ENCODE peak calls at places on chromosome 21, in four cellular contexts. P is GM23338, K is GM23248, T is mammary epithelial cell. I is an unnamed sample.

GRCh38 chr21:46188226-46189212 is 4.3 kb upstream of the SPATC1L start:
- DNase-seq in P (peak; percentile 28), K (peak; percentile 85), T (peak; percentile 50), I (peak; percentile 76)

GRCh38 chr21:16605588-16605987 is 875.8 kb downstream of the USP25 start:
- DNase-seq in K (no peak), T (no peak), P (peak; percentile 12), I (no peak)

GRCh38 chr21:25953659-25954058 is 216.9 kb downstream of the APP start:
- DNase-seq in K (no peak), T (no peak), P (no peak), I (no peak)

GRCh38 chr21:36773111-36773510 is 74.2 kb downstream of the SIM2 start:
- DNase-seq in K (peak; percentile 76), P (no peak), T (peak; percentile 84), I (peak; percentile 34)

GRCh38 chr21:45990741-45991605 is 9.4 kb downstream of the COL6A1 start:
- DNase-seq in T (no peak), K (no peak), P (no peak), I (no peak)

GRCh38 chr21:36135391-36136094 is 664 bp downstream of the CBR3 start:
- DNase-seq in T (peak; percentile 86), K (peak; percentile 89), P (peak; percentile 83), I (peak; percentile 66)

GRCh38 chr21:15096146-15096545 is 31.3 kb upstream of the NRIP1 start:
- DNase-seq in K (no peak), P (no peak), T (no peak), I (no peak)

GRCh38 chr21:35585155-35585554 is 475.2 kb downstream of the SETD4 start:
- DNase-seq in K (no peak), T (no peak), P (no peak), I (no peak)

GRCh38 chr21:25638634-25639166 is 358 bp upstream of the JAM2 start:
- DNase-seq in K (peak; percentile 43), T (no peak), P (no peak), I (no peak)

GRCh38 chr21:36818051-36818450 is 119.1 kb downstream of the SIM2 start:
- DNase-seq in T (no peak), P (no peak), K (no peak), I (no peak)

GRCh38 chr21:46108827-46109226 is 10.9 kb downstream of the COL6A2 start:
- DNase-seq in T (no peak), P (no peak), K (no peak), I (no peak)

GRCh38 chr21:14523234-14523633 is 22.9 kb downstream of the SAMSN1 start:
- DNase-seq in K (no peak), T (no peak), P (no peak), I (no peak)

GRCh38 chr21:21997390-21998333 is 999.5 kb downstream of the NCAM2 start:
- DNase-seq in K (no peak), P (peak; percentile 3), T (no peak), I (peak; percentile 39)

GRCh38 chr21:45860493-45861155 is 120.9 kb upstream of the COL6A1 start:
- DNase-seq in T (no peak), K (no peak), P (no peak), I (no peak)

GRCh38 chr21:17491716-17492414 is 21.0 kb upstream of the CXADR start:
- DNase-seq in K (peak; percentile 96), P (no peak), T (peak; percentile 93), I (peak; percentile 21)

GRCh38 chr21:46191257-46191685 is 7.0 kb upstream of the SPATC1L start:
- DNase-seq in P (no peak), K (peak; percentile 93), T (peak; percentile 47), I (peak; percentile 11)

GRCh38 chr21:46667735-46668380 is 32.4 kb downstream of the PRMT2 start:
- DNase-seq in T (peak; percentile 39), P (peak; percentile 69), K (peak; percentile 57), I (peak; percentile 41)

GRCh38 chr21:23968722-23969647 is 1638.3 kb downstream of the MRPL39 start:
- DNase-seq in P (peak; percentile 84), K (peak; percentile 0), T (no peak), I (peak; percentile 25)

GRCh38 chr21:30718239-30718909 is at the start of gene KRTAP21-3:
- DNase-seq in K (no peak), P (no peak), T (peak; percentile 92), I (peak; percentile 3)

GRCh38 chr21:35395728-35396127 is 346.6 kb upstream of the RUNX1 start:
- DNase-seq in P (no peak), K (peak; percentile 16), T (peak; percentile 81), I (no peak)

GRCh38 chr21:38221594-38221993 is 35.2 kb upstream of the KCNJ15 start:
- DNase-seq in K (peak; percentile 60), P (no peak), T (peak; percentile 67), I (no peak)

GRCh38 chr21:17191346-17191993 is 321.4 kb upstream of the CXADR start:
- DNase-seq in K (peak; percentile 8), T (peak; percentile 1), P (no peak), I (no peak)

GRCh38 chr21:18117116-18117515 is 127.5 kb upstream of the CHODL start:
- DNase-seq in T (no peak), P (no peak), K (no peak), I (no peak)

GRCh38 chr21:38985423-38986378 is 180.0 kb downstream of the ETS2 start:
- DNase-seq in K (peak; percentile 99), T (peak; percentile 93), P (no peak), I (peak; percentile 83)

GRCh38 chr21:35963920-35964451 is 96.3 kb downstream of the SETD4 start:
- DNase-seq in K (no peak), P (peak; percentile 66), T (no peak), I (no peak)

GRCh38 chr21:16033193-16033592 is 303.4 kb downstream of the USP25 start:
- DNase-seq in K (no peak), P (no peak), T (no peak), I (no peak)

GRCh38 chr21:14879458-14879857 is 185.3 kb downstream of the NRIP1 start:
- DNase-seq in K (no peak), T (no peak), P (no peak), I (no peak)

GRCh38 chr21:36499578-36500471 is 19.9 kb upstream of the CLDN14 start:
- DNase-seq in T (peak; percentile 25), P (no peak), K (peak; percentile 61), I (no peak)

GRCh38 chr21:22223385-22223784 is 1225.2 kb downstream of the NCAM2 start:
- DNase-seq in P (no peak), K (no peak), T (no peak), I (no peak)

GRCh38 chr21:25626752-25627151 is 12.3 kb upstream of the JAM2 start:
- DNase-seq in P (no peak), K (no peak), T (no peak), I (peak; percentile 22)

GRCh38 chr21:43866659-43867331 is 1.8 kb downstream of the AGPAT3 start:
- DNase-seq in T (peak; percentile 44), P (no peak), K (no peak), I (peak; percentile 80)

GRCh38 chr21:43864806-43865470 is at the start of gene AGPAT3:
- DNase-seq in P (peak; percentile 51), T (no peak), K (peak; percentile 51), I (peak; percentile 67)

GRCh38 chr21:43865471-43866181 is 603 bp downstream of the AGPAT3 start:
- DNase-seq in T (peak; percentile 30), P (peak; percentile 30), K (peak; percentile 66), I (peak; percentile 65)

GRCh38 chr21:43866233-43866632 is 1.2 kb downstream of the AGPAT3 start:
- DNase-seq in T (peak; percentile 29), P (peak; percentile 59), K (peak; percentile 76), I (peak; percentile 75)

GRCh38 chr21:43864313-43864805 is 664 bp upstream of the AGPAT3 start:
- DNase-seq in T (peak; percentile 50), K (peak; percentile 66), P (peak; percentile 84), I (peak; percentile 81)
- TF ChIP-seq EZH2 in T (no peak), K (no peak), P (no peak), I (no peak)

GRCh38 chr21:31728191-31728590 is 3.7 kb downstream of the SCAF4 start:
- DNase-seq in T (no peak), P (no peak), K (no peak), I (no peak)

GRCh38 chr21:31730687-31731111 is 1.2 kb downstream of the SCAF4 start:
- DNase-seq in P (peak; percentile 97), K (peak; percentile 69), T (peak; percentile 51), I (no peak)

GRCh38 chr21:31729622-31730343 is 2.1 kb downstream of the SCAF4 start:
- DNase-seq in T (no peak), P (no peak), K (no peak), I (no peak)

GRCh38 chr21:31727181-31727580 is 4.7 kb downstream of the SCAF4 start:
- DNase-seq in K (no peak), P (no peak), T (no peak), I (no peak)

DNA sequence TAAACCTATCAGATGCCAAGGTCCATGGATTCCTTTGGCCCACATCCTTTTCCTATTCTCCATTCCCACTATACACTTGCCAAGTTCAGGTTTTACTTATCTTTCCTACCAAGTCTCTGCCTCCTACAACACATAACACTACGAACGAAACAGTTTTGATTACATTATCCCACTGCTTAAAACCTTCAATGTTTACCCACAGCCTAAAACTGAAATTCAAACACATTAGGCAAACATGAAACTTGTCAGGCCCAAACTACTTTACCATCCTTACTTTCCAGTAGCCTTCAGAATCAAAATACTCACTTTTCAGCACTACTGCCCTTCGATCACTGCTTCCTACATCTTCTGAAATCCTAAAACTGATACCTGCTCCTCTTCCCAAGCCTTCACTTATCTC is 3.0 kb downstream of the SCAF4 start:
- DNase-seq in T (no peak), K (no peak), P (no peak), I (no peak)
- H3K4me3 ChIP-seq in T (no peak overlapping the region), K (no peak overlapping the region), P (peak overlapping the region; percentile 50), I (peak overlapping the region; percentile 28)

GRCh38 chr21:33219300-33219699 is 10.4 kb upstream of the IFNAR2 start:
- DNase-seq in P (no peak), K (no peak), T (no peak), I (no peak)

GRCh38 chr21:33219961-33220360 is 9.8 kb upstream of the IFNAR2 start:
- DNase-seq in K (no peak), P (no peak), T (no peak), I (no peak)

GRCh38 chr21:33214056-33214455 is 15.7 kb upstream of the IFNAR2 start:
- DNase-seq in P (no peak), T (no peak), K (no peak), I (no peak)

GRCh38 chr21:33212159-33212851 is 17.4 kb upstream of the IFNAR2 start:
- DNase-seq in K (peak; percentile 53), P (no peak), T (peak; percentile 88), I (peak; percentile 56)

GRCh38 chr21:33217168-33217567 is 12.6 kb upstream of the IFNAR2 start:
- DNase-seq in T (no peak), P (no peak), K (no peak), I (no peak)
- H3K4me2 ChIP-seq in T (no peak overlapping the region), P (no peak overlapping the region), K (no peak overlapping the region), I (no peak overlapping the region)

GRCh38 chr21:43266534-43266933 is 97.7 kb downstream of the CRYAA start:
- DNase-seq in K (peak; percentile 57), P (no peak), T (peak; percentile 29), I (no peak)

GRCh38 chr21:43267391-43268085 is 98.7 kb downstream of the CRYAA start:
- DNase-seq in T (no peak), K (no peak), P (no peak), I (no peak)

GRCh38 chr21:43268086-43268803 is 99.4 kb downstream of the CRYAA start:
- DNase-seq in K (no peak), T (no peak), P (no peak), I (no peak)

DNA sequence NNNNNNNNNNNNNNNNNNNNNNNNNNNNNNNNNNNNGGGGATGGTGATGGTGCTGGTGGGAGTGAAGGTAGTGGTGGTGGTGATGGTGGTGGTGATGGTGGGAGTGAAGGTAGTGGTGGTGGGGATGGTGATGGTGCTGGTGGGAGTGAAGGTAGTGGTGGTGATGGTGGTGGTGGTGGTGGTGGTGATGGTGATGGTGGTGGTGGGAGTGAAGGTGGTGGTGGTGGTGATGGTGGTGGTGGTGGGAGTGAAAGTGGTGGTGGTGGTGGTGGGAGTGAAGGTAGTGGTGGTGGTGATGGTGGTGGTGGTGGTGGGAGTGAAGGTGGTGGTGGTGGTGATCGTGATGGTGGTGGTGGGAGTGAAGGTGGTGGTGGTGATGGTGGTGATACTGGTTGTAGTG is 93.6 kb downstream of the CRYAA start:
- DNase-seq in K (no peak), T (peak; percentile 10), P (no peak), I (peak; percentile 68)
- TF ChIP-seq EZH2 in K (no peak), T (no peak), P (no peak), I (no peak)

I was measured in hepatocyte.